ENCODE peak calls at places on chromosomes 7 and 10, in six cellular contexts. J is activated effector memory CD4-positive, alpha-beta T cell treated with Interleukin-2 at 50 U/mL for 16 hours; X is left ventricle myocardium inferior; C is foreskin fibroblast; N is T-cell; E is T-helper 17 cell. I is an unnamed sample.

GRCh38 chr7:135210818-135211178 is 528 bp downstream of the WDR91 start:
- DNase-seq in X (no peak), C (no peak), J (no peak), N (no peak), E (no peak), I (no peak)

GRCh38 chr7:98224701-98225181 is 13.5 kb downstream of the BHLHA15 start:
- DNase-seq in X (no peak), N (no peak), E (no peak), J (no peak), C (no peak), I (no peak)

GRCh38 chr10:76245951-76246495 is 814.6 kb downstream of the LRMDA start:
- DNase-seq in N (no peak), J (no peak), E (no peak), X (no peak), C (no peak), I (no peak)

GRCh38 chr7:12220321-12221046 is 9.4 kb downstream of the TMEM106B start:
- DNase-seq in C (no peak), N (no peak), E (no peak), X (no peak), J (no peak), I (no peak)

GRCh38 chr7:14191686-14192098 is 202.2 kb upstream of the ETV1 start:
- DNase-seq in E (no peak), J (no peak), N (no peak), X (no peak), C (peak), I (no peak)

GRCh38 chr7:43385309-43385680 is 197.6 kb upstream of the STK17A start:
- DNase-seq in E (no peak), N (no peak), X (no peak), J (no peak), C (no peak), I (no peak)

GRCh38 chr10:53463539-53463938 is 691.0 kb upstream of the MBL2 start:
- DNase-seq in J (no peak), N (no peak), X (no peak), E (no peak), C (no peak), I (no peak)

GRCh38 chr7:20131776-20132175 is 85.4 kb downstream of the MACC1 start:
- DNase-seq in J (no peak), C (no peak), X (no peak), E (no peak), N (no peak), I (no peak)

GRCh38 chr10:1043532-1043995 is 5.4 kb downstream of the IDI1 start:
- DNase-seq in E (no peak), J (no peak), C (no peak), N (no peak), X (peak), I (no peak)

GRCh38 chr10:46233101-46233500 is 53.7 kb upstream of the ANTXRL start:
- DNase-seq in N (no peak), C (no peak), X (no peak), J (no peak), E (no peak), I (no peak)

GRCh38 chr10:70241081-70241480 is 7.9 kb upstream of the PPA1 start:
- DNase-seq in E (no peak), J (no peak), X (no peak), N (no peak), C (no peak), I (no peak)

GRCh38 chr7:51366930-51367613 is 50.5 kb upstream of the COBL start:
- DNase-seq in X (no peak), E (no peak), J (no peak), C (no peak), N (no peak), I (no peak)

GRCh38 chr10:109929501-109930219 is 6.3 kb upstream of the XPNPEP1 start:
- DNase-seq in N (no peak), X (no peak), C (no peak), J (no peak), E (no peak), I (no peak)

I was measured in activated CD4-positive, CD25-positive, alpha-beta regulatory T cell treated with anti-CD3 and anti-CD28 coated beads, Interleukin-2, amount 50 U/mL, for 16 hours.